ENCODE peak calls at places on chromosomes 5 and 9, in ten cellular contexts. S is fibroblast of the aortic adventitia; K is activated naive CD4-positive, alpha-beta T cell; M is non-pigmented ciliary epithelial cell; X is HCT116; W is hippocampal formation; O is stimulated activated CD4-positive, alpha-beta T cell treated with anti-CD3 and anti-CD28 coated beads, Interleukin-2, amount 100 ng/mL, for 4 hours; R is SW480; G is dermis microvascular lymphatic vessel endothelial cell; Z is mesendoderm. V is an unnamed sample.

GRCh38 chr9:13721481-13722235 is 442.2 kb upstream of the MPDZ start:
- DNase-seq in X (no peak), S (peak), K (no peak), G (no peak), W (no peak), Z (no peak), M (peak), R (no peak), O (no peak), V (no peak)

GRCh38 chr5:55234171-55234700 is 828 bp upstream of the CCNO start:
- DNase-seq in R (peak), K (no peak), O (no peak), S (peak), W (no peak), G (peak), M (no peak), Z (peak), X (peak), V (no peak)

GRCh38 chr9:110351009-110351467 is 13.4 kb upstream of the TXNDC8 start:
- DNase-seq in K (no peak), M (peak), W (peak), S (peak), Z (peak), X (peak), R (peak), O (no peak), G (peak), V (no peak)

GRCh38 chr5:14236757-14237156 is 93.6 kb downstream of the TRIO start:
- DNase-seq in R (no peak), X (no peak), K (no peak), Z (peak), S (no peak), W (no peak), G (no peak), O (no peak), M (no peak), V (no peak)

GRCh38 chr5:92320446-92320845 is 937.3 kb upstream of the ARRDC3 start:
- DNase-seq in M (no peak), Z (peak), S (no peak), O (no peak), R (no peak), G (no peak), W (no peak), K (no peak), X (no peak), V (no peak)

GRCh38 chr9:134969401-134969800 is 51.7 kb upstream of the FCN1 start:
- DNase-seq in O (no peak), M (no peak), S (no peak), Z (no peak), R (no peak), X (no peak), K (no peak), G (no peak), W (no peak), V (no peak)

GRCh38 chr9:78167356-78167755 is 68.5 kb upstream of the CEP78 start:
- DNase-seq in K (no peak), G (peak), M (no peak), S (no peak), O (no peak), Z (peak), X (no peak), W (no peak), R (peak), V (no peak)

GRCh38 chr9:100549048-100549447 is 28.8 kb upstream of the CAVIN4 start:
- DNase-seq in M (no peak), R (no peak), X (no peak), S (no peak), Z (no peak), W (no peak), O (no peak), K (no peak), G (peak), V (no peak)

GRCh38 chr9:131670247-131670681 is 69.6 kb downstream of the RAPGEF1 start:
- DNase-seq in M (no peak), Z (no peak), K (no peak), R (no peak), X (no peak), O (no peak), S (no peak), G (no peak), W (no peak), V (peak)

GRCh38 chr9:105842023-105842644 is 147.8 kb downstream of the TMEM38B start:
- DNase-seq in R (peak), G (peak), W (peak), Z (peak), K (no peak), M (peak), X (peak), S (peak), O (no peak), V (no peak)

GRCh38 chr5:27137329-27137728 is 98.9 kb upstream of the CDH9 start:
- DNase-seq in O (no peak), G (no peak), K (no peak), S (no peak), Z (no peak), R (no peak), M (no peak), W (no peak), X (no peak), V (no peak)

GRCh38 chr5:10144040-10144439 is 105.6 kb downstream of the ATPSCKMT start:
- DNase-seq in X (no peak), K (no peak), W (no peak), R (no peak), M (no peak), O (no peak), S (no peak), G (no peak), Z (no peak), V (no peak)

GRCh38 chr5:114265661-114266060 is 96.2 kb upstream of the KCNN2 start:
- DNase-seq in S (no peak), K (no peak), X (no peak), R (no peak), G (no peak), O (no peak), M (no peak), Z (no peak), W (no peak), V (no peak)

GRCh38 chr9:121755581-121755980 is 104.1 kb downstream of the DAB2IP start:
- DNase-seq in M (no peak), W (no peak), O (no peak), K (no peak), R (no peak), Z (no peak), X (no peak), G (no peak), S (no peak), V (no peak)

GRCh38 chr9:112540800-112541199 is 54.2 kb downstream of the KIAA1958 start:
- DNase-seq in M (no peak), Z (no peak), O (no peak), W (no peak), K (no peak), X (no peak), S (no peak), R (no peak), G (no peak), V (no peak)

GRCh38 chr5:163456029-163456589 is 3.8 kb downstream of the NUDCD2 start:
- DNase-seq in G (no peak), O (no peak), W (no peak), K (no peak), M (no peak), X (no peak), S (no peak), Z (no peak), R (no peak), V (no peak)

GRCh38 chr5:135567661-135568060 is 11.1 kb downstream of the CXCL14 start:
- DNase-seq in Z (peak), S (no peak), M (no peak), R (no peak), G (no peak), O (no peak), K (no peak), X (no peak), W (no peak), V (no peak)

GRCh38 chr5:44454002-44454401 is 64.8 kb upstream of the FGF10 start:
- DNase-seq in O (no peak), Z (peak), M (no peak), S (no peak), X (no peak), K (no peak), R (no peak), G (no peak), W (no peak), V (no peak)

GRCh38 chr9:109953813-109954489 is 174.0 kb downstream of the PALM2AKAP2 start:
- DNase-seq in M (no peak), Z (peak), R (no peak), X (no peak), W (no peak), S (no peak), K (no peak), O (no peak), G (no peak), V (no peak)

GRCh38 chr9:115198018-115198417 is 80.1 kb upstream of the TNC start:
- DNase-seq in R (no peak), G (no peak), K (no peak), M (no peak), O (no peak), W (no peak), Z (peak), S (peak), X (no peak), V (peak)

GRCh38 chr9:32991895-32992595 is 9.4 kb downstream of the APTX start:
- DNase-seq in W (no peak), M (no peak), Z (no peak), R (no peak), K (no peak), O (no peak), S (peak), G (no peak), X (no peak), V (no peak)

V was measured in heart right ventricle.